ENCODE peak calls at places on chromosomes 2 and 18, in four cellular contexts. S is left ventricle myocardium inferior, K is posterior vena cava, C is naive B cell. V is an unnamed sample.

GRCh38 chr2:2324119-2324518 is 7.0 kb downstream of the MYT1L start:
- DNase-seq in C (no peak), K (no peak), S (no peak), V (no peak)

GRCh38 chr2:232478571-232479340 is 8.9 kb downstream of the ECEL1 start:
- DNase-seq in S (peak), K (peak), C (no peak), V (no peak)

GRCh38 chr18:59665057-59666007 is 31.9 kb downstream of the CCBE1 start:
- DNase-seq in C (no peak), K (no peak), S (no peak), V (no peak)

GRCh38 chr2:9944330-9944758 is 7.1 kb upstream of the GRHL1 start:
- DNase-seq in K (no peak), S (no peak), C (no peak), V (no peak)

GRCh38 chr2:199738723-199739412 is 112.1 kb downstream of the FTCDNL1 start:
- DNase-seq in C (no peak), K (no peak), S (no peak), V (no peak)

GRCh38 chr2:86213699-86214502 is 14.6 kb downstream of the MRPL35 start:
- DNase-seq in C (no peak), K (no peak), S (no peak), V (no peak)

GRCh38 chr18:76573325-76574025 is 78.4 kb upstream of the ZNF516 start:
- DNase-seq in S (no peak), C (no peak), K (no peak), V (no peak)

GRCh38 chr2:19611491-19612332 is 253.3 kb upstream of the OSR1 start:
- DNase-seq in S (no peak), C (no peak), K (no peak), V (peak)

GRCh38 chr2:239179851-239180371 is 220.9 kb downstream of the HDAC4 start:
- DNase-seq in S (peak), K (peak), C (no peak), V (no peak)

GRCh38 chr18:59952283-59953007 is 52.6 kb downstream of the PMAIP1 start:
- DNase-seq in S (no peak), C (no peak), K (no peak), V (no peak)

GRCh38 chr2:129708221-129708967 is 271.1 kb upstream of the RAB6C start:
- DNase-seq in S (no peak), K (no peak), C (no peak), V (no peak)

GRCh38 chr2:103959174-103960125 is 894.5 kb upstream of the POU3F3 start:
- DNase-seq in C (no peak), S (no peak), K (no peak), V (no peak)

GRCh38 chr2:230909841-230910545 is 15.0 kb downstream of the GPR55 start:
- DNase-seq in K (peak), S (no peak), C (no peak), V (no peak)

GRCh38 chr2:54757496-54757895 is 34.0 kb downstream of the EML6 start:
- DNase-seq in K (no peak), C (no peak), S (no peak), V (no peak)

GRCh38 chr2:184041077-184041476 is 557.3 kb upstream of the ZNF804A start:
- DNase-seq in K (no peak), C (no peak), S (no peak), V (no peak)

GRCh38 chr18:36527025-36527424 is 229.5 kb downstream of the FHOD3 start:
- DNase-seq in K (no peak), S (no peak), C (no peak), V (no peak)

GRCh38 chr18:63205791-63206252 is 113.7 kb downstream of the BCL2 start:
- DNase-seq in K (no peak), C (no peak), S (no peak), V (no peak)

V was measured in HCT116.